ENCODE peak calls at places on chromosomes 5 and 9, in four cellular contexts. G is aorta, C is adipocyte, H is IMR-90. I is an unnamed sample.

GRCh38 chr5:136132087-136132486 is 558 bp upstream of the SMAD5 start:
- DNase-seq in G (peak; percentile 69), C (no peak), H (no peak), I (no peak)

GRCh38 chr9:106862946-106863740 is at the start of gene ZNF462:
- DNase-seq in G (peak; percentile 78), C (peak; percentile 85), H (peak; percentile 79), I (peak; percentile 60)

GRCh38 chr5:151094054-151094858 is 13.4 kb upstream of the TNIP1 start:
- DNase-seq in G (no peak), C (peak; percentile 49), H (peak; percentile 34), I (peak; percentile 63)

GRCh38 chr5:178469975-178470692 is 120.1 kb downstream of the COL23A1 start:
- DNase-seq in G (peak; percentile 44), C (no peak), H (no peak), I (no peak)

GRCh38 chr5:14108170-14108996 is 34.8 kb upstream of the TRIO start:
- DNase-seq in G (peak; percentile 77), C (peak; percentile 69), H (peak; percentile 91), I (peak; percentile 73)

GRCh38 chr5:15009420-15009819 is 137.8 kb upstream of the ANKH start:
- DNase-seq in G (no peak), C (peak; percentile 81), H (peak; percentile 69), I (peak; percentile 91)

GRCh38 chr5:670396-671270 is 22.5 kb downstream of the TPPP start:
- DNase-seq in G (peak; percentile 69), C (no peak), H (no peak), I (no peak)

GRCh38 chr5:137304227-137304874 is 194.8 kb downstream of the SPOCK1 start:
- DNase-seq in G (no peak), C (no peak), H (no peak), I (no peak)

GRCh38 chr9:120628207-120628924 is 48.4 kb upstream of the CDK5RAP2 start:
- DNase-seq in G (no peak), C (no peak), H (no peak), I (no peak)

GRCh38 chr9:93577045-93577939 is 908 bp downstream of the PHF2 start:
- DNase-seq in G (peak; percentile 84), C (peak; percentile 69), H (no peak), I (peak; percentile 35)

GRCh38 chr5:59342181-59342580 is 551.3 kb downstream of the PDE4D start:
- DNase-seq in G (no peak), C (no peak), H (no peak), I (no peak)

GRCh38 chr9:29668732-29669131 is 2095.5 kb upstream of the C9orf72 start:
- DNase-seq in G (no peak), C (no peak), H (no peak), I (peak; percentile 83)

GRCh38 chr9:123611228-123611627 is 255.2 kb downstream of the CRB2 start:
- DNase-seq in G (no peak), C (peak; percentile 54), H (peak; percentile 22), I (no peak)

GRCh38 chr9:7549261-7549660 is 250.3 kb downstream of the DMAC1 start:
- DNase-seq in G (no peak), C (no peak), H (no peak), I (no peak)

GRCh38 chr5:65209341-65209740 is 272.4 kb downstream of the ADAMTS6 start:
- DNase-seq in G (no peak), C (peak; percentile 63), H (peak; percentile 96), I (peak; percentile 98)

GRCh38 chr5:104815212-104815611 is 1252.6 kb upstream of the NUDT12 start:
- DNase-seq in G (no peak), C (no peak), H (no peak), I (no peak)

GRCh38 chr9:12666813-12667212 is 26.4 kb upstream of the TYRP1 start:
- DNase-seq in G (no peak), C (peak; percentile 4), H (no peak), I (no peak)

GRCh38 chr5:127577458-127577857 is 60.0 kb downstream of the PRRC1 start:
- DNase-seq in G (no peak), C (peak; percentile 57), H (peak; percentile 20), I (no peak)

GRCh38 chr9:109418827-109419226 is 79.3 kb downstream of the PTPN3 start:
- DNase-seq in G (no peak), C (no peak), H (no peak), I (no peak)

GRCh38 chr5:132561601-132562000 is 4.8 kb downstream of the RAD50 start:
- DNase-seq in G (no peak), C (no peak), H (peak; percentile 12), I (no peak)

GRCh38 chr9:88835038-88835466 is 156.2 kb upstream of the S1PR3 start:
- DNase-seq in G (no peak), C (peak; percentile 38), H (peak; percentile 79), I (peak; percentile 49)

GRCh38 chr9:73133921-73134407 is 17.7 kb upstream of the ANXA1 start:
- DNase-seq in G (no peak), C (peak; percentile 15), H (no peak), I (peak; percentile 99)

GRCh38 chr9:82254646-82255367 is 266.2 kb downstream of the SPATA31D1 start:
- DNase-seq in G (no peak), C (peak; percentile 4), H (peak; percentile 48), I (peak; percentile 16)

DNA sequence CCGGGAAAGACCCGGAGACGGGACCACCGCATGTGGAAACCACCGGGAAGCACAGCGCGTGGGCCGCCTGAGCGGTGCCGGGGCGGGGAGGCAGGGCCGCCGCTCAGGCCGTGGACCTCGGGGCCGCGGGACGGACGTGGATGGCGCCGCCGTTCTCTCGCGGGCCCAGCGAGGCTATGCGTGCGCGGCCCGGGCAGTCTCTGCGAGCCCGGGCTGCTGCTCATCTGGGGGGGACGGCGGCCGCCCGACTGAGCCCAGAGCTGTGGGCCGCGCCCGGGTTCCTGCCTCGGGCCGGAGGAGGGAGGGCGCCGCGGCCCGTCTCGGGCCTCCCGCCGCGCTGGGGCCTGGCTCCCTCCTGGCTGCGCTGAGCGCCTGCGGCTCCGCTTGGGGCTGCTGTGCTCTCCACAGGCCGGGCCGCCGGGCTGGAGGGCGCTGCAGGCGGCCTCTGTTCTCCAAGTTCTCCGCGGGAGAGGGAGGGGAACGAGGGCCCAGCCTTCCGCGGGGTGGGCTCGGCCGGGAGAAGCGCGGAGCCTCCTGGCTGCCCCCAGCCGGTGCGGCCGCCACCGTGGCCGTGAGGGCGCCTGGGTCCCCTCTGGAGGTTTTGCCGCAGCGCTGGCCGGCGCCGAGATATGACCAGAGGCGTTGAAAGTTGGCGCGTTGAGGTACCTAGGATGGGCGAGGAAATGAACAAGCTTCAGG is 13.7 kb downstream of the RABL6 start:
- DNase-seq in G (peak; percentile 77), C (no peak), H (no peak), I (no peak)
- H3K4me3 ChIP-seq in G (no peak overlapping the region), C (peak overlapping the region; percentile 52), H (no peak overlapping the region), I (no peak overlapping the region)

GRCh38 chr9:135684691-135685090 is 14.6 kb downstream of the SOHLH1 start:
- DNase-seq in G (no peak), C (no peak), H (no peak), I (no peak)

GRCh38 chr9:135680091-135680490 is 17.0 kb downstream of the LCN9 start:
- DNase-seq in G (no peak), C (no peak), H (no peak), I (no peak)

GRCh38 chr9:135681161-135681560 is 18.1 kb downstream of the LCN9 start:
- DNase-seq in G (no peak), C (no peak), H (no peak), I (no peak)

GRCh38 chr9:135687216-135687615 is 12.1 kb downstream of the SOHLH1 start:
- DNase-seq in G (no peak), C (no peak), H (no peak), I (no peak)

DNA sequence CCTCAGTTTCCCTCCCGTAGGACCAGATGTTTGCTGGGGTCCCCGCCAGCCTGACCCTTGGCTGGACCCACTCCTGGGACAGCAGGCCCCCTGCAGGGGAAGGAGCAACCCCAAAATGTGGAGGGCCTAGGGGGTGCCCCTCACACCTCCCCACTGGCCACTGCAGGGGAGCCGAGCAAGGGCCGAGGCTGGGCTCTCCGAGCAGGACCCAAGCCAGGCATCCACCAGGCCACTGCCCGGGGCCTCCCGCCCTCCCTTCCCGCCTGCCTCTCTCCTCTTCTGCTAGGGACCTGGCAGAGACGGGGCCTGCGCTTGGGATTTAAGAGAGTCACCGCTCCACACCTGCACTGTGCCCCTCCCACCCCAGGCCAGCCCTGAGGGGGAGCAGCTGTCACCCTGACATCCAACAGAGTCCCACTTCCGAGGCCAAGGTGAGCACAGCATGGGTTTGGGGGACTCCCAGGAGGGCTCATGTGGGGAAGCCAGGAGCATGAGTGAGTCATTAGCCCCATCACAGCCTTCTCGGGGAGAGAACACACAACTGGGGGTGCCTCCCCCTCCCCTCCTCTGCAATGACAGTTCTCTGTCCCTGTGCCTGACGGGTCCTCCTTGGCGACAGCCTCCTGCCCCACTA is 15.8 kb downstream of the SOHLH1 start:
- DNase-seq in G (no peak), C (no peak), H (no peak), I (no peak)
- H3K27me3 ChIP-seq in G (no peaks in the 10 kb centered on the region), C (peaks cover 21% of the 10 kb centered on the region), H (no peaks in the 10 kb centered on the region), I (no peaks in the 10 kb centered on the region)

GRCh38 chr5:90173299-90174030 is 236.1 kb downstream of the CETN3 start:
- DNase-seq in G (no peak), C (no peak), H (no peak), I (peak; percentile 25)

GRCh38 chr5:90166816-90167215 is 242.7 kb downstream of the CETN3 start:
- DNase-seq in G (no peak), C (no peak), H (no peak), I (no peak)

GRCh38 chr5:90169078-90169477 is 240.5 kb downstream of the CETN3 start:
- DNase-seq in G (no peak), C (no peak), H (no peak), I (no peak)

GRCh38 chr5:90170231-90170630 is 239.3 kb downstream of the CETN3 start:
- DNase-seq in G (no peak), C (no peak), H (no peak), I (no peak)

DNA sequence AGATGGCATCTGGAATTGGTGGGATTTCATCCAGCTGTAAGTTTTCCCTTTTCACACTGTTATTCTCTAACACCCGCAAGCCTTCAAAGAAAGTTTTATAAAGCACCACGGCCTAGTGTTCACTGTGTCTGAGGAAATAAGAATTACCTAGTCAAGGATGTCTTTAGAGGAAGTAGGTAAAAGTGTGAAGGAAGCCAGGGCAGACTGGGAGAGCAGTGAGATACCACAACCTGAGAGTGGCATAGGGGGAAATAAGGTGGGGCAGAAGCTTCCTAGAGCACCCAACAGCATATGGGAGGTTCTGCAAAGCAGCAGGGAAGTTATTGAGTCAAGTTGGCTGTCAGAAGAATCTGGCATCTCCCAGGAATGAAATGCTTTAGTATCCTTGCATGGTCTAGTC is 241.2 kb downstream of the CETN3 start:
- DNase-seq in G (no peak), C (no peak), H (no peak), I (no peak)
- H3K4me3 ChIP-seq in G (no peak overlapping the region), C (no peak overlapping the region), H (no peak overlapping the region), I (no peak overlapping the region)

GRCh38 chr5:140076142-140076541 is 33.0 kb upstream of the NRG2 start:
- DNase-seq in G (no peak), C (no peak), H (no peak), I (no peak)

GRCh38 chr5:140075371-140075770 is 32.3 kb upstream of the NRG2 start:
- DNase-seq in G (no peak), C (peak; percentile 25), H (peak; percentile 23), I (peak; percentile 43)

GRCh38 chr5:140072812-140073211 is 29.7 kb upstream of the NRG2 start:
- DNase-seq in G (no peak), C (no peak), H (no peak), I (no peak)

GRCh38 chr5:140076788-140077187 is 33.7 kb upstream of the NRG2 start:
- DNase-seq in G (no peak), C (no peak), H (no peak), I (no peak)

DNA sequence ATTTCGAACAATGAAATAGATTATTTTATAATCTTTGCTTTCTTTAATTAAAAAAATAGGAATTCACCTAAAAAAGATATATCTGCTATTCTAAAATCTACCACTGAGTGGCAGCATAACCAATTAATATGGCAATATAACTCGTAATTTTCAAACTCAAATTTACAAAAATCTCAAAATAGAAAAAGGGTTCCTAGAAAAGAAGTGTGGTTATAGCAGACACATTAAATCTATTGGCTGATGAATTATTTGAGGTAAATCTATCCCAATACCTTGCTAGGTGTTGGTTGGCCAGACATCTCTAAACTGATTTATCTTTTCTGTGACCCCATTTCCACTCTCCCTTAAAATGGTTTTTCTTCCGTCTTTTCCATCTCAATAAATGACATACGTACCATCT is 30.2 kb upstream of the NRG2 start:
- DNase-seq in G (no peak), C (peak; percentile 81), H (peak; percentile 17), I (peak; percentile 8)
- H3K27me3 ChIP-seq in G (no peaks in the 10 kb centered on the region), C (no peaks in the 10 kb centered on the region), H (peaks cover 18% of the 10 kb centered on the region), I (no peaks in the 10 kb centered on the region)

I was measured in bronchial epithelial cell.